ENCODE peak calls at places on chromosomes 13 and 19, in four cellular contexts. J is H1, S is HepG2, E is HCT116. X is an unnamed sample.

GRCh38 chr19:342801-343421 is 1.7 kb downstream of the MIER2 start:
- DNase-seq in J (no peak), S (no peak), E (peak), X (no peak)

GRCh38 chr19:13100031-13100588 is 2.5 kb downstream of the LYL1 start:
- DNase-seq in J (no peak), S (no peak), E (no peak), X (peak)

GRCh38 chr13:87821512-87821911 is 150.3 kb downstream of the SLITRK5 start:
- DNase-seq in J (no peak), S (no peak), E (no peak), X (no peak)

GRCh38 chr13:32538234-32538620 is 368 bp downstream of the N4BP2L2 start:
- DNase-seq in J (no peak), S (peak), E (no peak), X (no peak)

GRCh38 chr19:8640402-8641004 is 10.1 kb downstream of the NFILZ start:
- DNase-seq in J (no peak), S (peak), E (no peak), X (no peak)

GRCh38 chr13:110334841-110335490 is 27.9 kb downstream of the COL4A2 start:
- DNase-seq in J (no peak), S (no peak), E (no peak), X (no peak)

GRCh38 chr19:16801599-16801998 is 27.6 kb upstream of the SIN3B start:
- DNase-seq in J (no peak), S (no peak), E (no peak), X (no peak)

GRCh38 chr13:48505597-48506091 is 27.2 kb downstream of the RCBTB2 start:
- DNase-seq in J (no peak), S (no peak), E (no peak), X (no peak)

GRCh38 chr19:19409235-19410030 is 4.0 kb downstream of the GATAD2A start:
- DNase-seq in J (no peak), S (no peak), E (no peak), X (no peak)

GRCh38 chr13:48579167-48579918 is 46.5 kb upstream of the RCBTB2 start:
- DNase-seq in J (no peak), S (no peak), E (no peak), X (no peak)

GRCh38 chr13:113322043-113322461 is 25.0 kb downstream of the LAMP1 start:
- DNase-seq in J (no peak), S (no peak), E (no peak), X (no peak)

GRCh38 chr19:55389386-55390317 is 3.9 kb downstream of the RPL28 start:
- DNase-seq in J (no peak), S (no peak), E (no peak), X (no peak)

GRCh38 chr13:36006347-36006746 is 124.8 kb downstream of the DCLK1 start:
- DNase-seq in J (no peak), S (no peak), E (no peak), X (no peak)

GRCh38 chr19:41420101-41420880 is 6.9 kb downstream of the B3GNT8 start:
- DNase-seq in J (no peak), S (no peak), E (no peak), X (no peak)

GRCh38 chr19:50377051-50377441 is 789 bp downstream of the NR1H2 start:
- DNase-seq in J (no peak), S (peak), E (peak), X (peak)

GRCh38 chr13:26914624-26915023 is 154.0 kb upstream of the GPR12 start:
- DNase-seq in J (no peak), S (no peak), E (peak), X (no peak)

GRCh38 chr13:114049626-114050101 is 75.8 kb upstream of the C13orf46 start:
- DNase-seq in J (no peak), S (no peak), E (no peak), X (no peak)

GRCh38 chr19:8355631-8356402 is 8.1 kb upstream of the ANGPTL4 start:
- DNase-seq in J (no peak), S (peak), E (peak), X (peak)

GRCh38 chr13:108959254-108959653 is 329.8 kb downstream of the MYO16 start:
- DNase-seq in J (no peak), S (no peak), E (no peak), X (no peak)

GRCh38 chr19:28535352-28535775 is 677.6 kb downstream of the UQCRFS1 start:
- DNase-seq in J (no peak), S (no peak), E (no peak), X (peak)

GRCh38 chr19:38918526-38918925 is 6.5 kb upstream of the CCER2 start:
- DNase-seq in J (no peak), S (no peak), E (no peak), X (no peak)

GRCh38 chr19:13181747-13182388 is 31.7 kb downstream of the IER2 start:
- DNase-seq in J (no peak), S (no peak), E (no peak), X (peak)

GRCh38 chr19:7230826-7231225 is 63.4 kb downstream of the INSR start:
- DNase-seq in J (no peak), S (no peak), E (no peak), X (no peak)

GRCh38 chr19:10552596-10553053 is 8.9 kb downstream of the ATG4D start:
- DNase-seq in J (peak), S (no peak), E (no peak), X (peak)

GRCh38 chr13:110841846-110842245 is 73.0 kb downstream of the ANKRD10 start:
- DNase-seq in J (no peak), S (no peak), E (no peak), X (no peak)

GRCh38 chr19:14381689-14382474 is 638 bp downstream of the ADGRE5 start:
- DNase-seq in J (no peak), S (no peak), E (no peak), X (peak)

GRCh38 chr19:45599286-45599685 is 2.7 kb downstream of the GPR4 start:
- DNase-seq in J (no peak), S (no peak), E (no peak), X (no peak)

GRCh38 chr13:27449081-27449603 is 1.2 kb downstream of the MTIF3 start:
- DNase-seq in J (no peak), S (no peak), E (no peak), X (no peak)

GRCh38 chr19:1189419-1189818 is 15.4 kb upstream of the SBNO2 start:
- DNase-seq in J (no peak), S (no peak), E (peak), X (peak)

GRCh38 chr13:31611214-31611613 is 128.1 kb upstream of the RXFP2 start:
- DNase-seq in J (no peak), S (no peak), E (no peak), X (no peak)

GRCh38 chr19:13881692-13882418 is 4.9 kb downstream of the NANOS3 start:
- DNase-seq in J (no peak), S (no peak), E (no peak), X (no peak)

GRCh38 chr19:17950310-17951150 is 16.4 kb upstream of the KCNN1 start:
- DNase-seq in J (no peak), S (no peak), E (no peak), X (peak)

GRCh38 chr19:9011875-9012274 is 1.7 kb upstream of the MUC16 start:
- DNase-seq in J (no peak), S (no peak), E (no peak), X (no peak)

GRCh38 chr13:31755803-31756212 is 16.5 kb downstream of the RXFP2 start:
- DNase-seq in J (no peak), S (no peak), E (no peak), X (no peak)

GRCh38 chr13:46288570-46289259 is 77.0 kb downstream of the LRRC63 start:
- DNase-seq in J (no peak), S (peak), E (peak), X (peak)

GRCh38 chr19:33404916-33405315 is 31.4 kb downstream of the CEBPG start:
- DNase-seq in J (no peak), S (no peak), E (no peak), X (no peak)

GRCh38 chr19:2922987-2923386 is 21.8 kb downstream of the ZNF77 start:
- DNase-seq in J (no peak), S (peak), E (no peak), X (no peak)
- TF ChIP-seq FOSL1 in J (no peak), S (no peak), E (no peak), X (no peak)

GRCh38 chr19:56687036-56687435 is 15.5 kb upstream of the ZNF835 start:
- DNase-seq in J (no peak), S (no peak), E (no peak), X (no peak)
- TF ChIP-seq FOSL1 in J (no peak), S (no peak), E (no peak), X (no peak)

DNA sequence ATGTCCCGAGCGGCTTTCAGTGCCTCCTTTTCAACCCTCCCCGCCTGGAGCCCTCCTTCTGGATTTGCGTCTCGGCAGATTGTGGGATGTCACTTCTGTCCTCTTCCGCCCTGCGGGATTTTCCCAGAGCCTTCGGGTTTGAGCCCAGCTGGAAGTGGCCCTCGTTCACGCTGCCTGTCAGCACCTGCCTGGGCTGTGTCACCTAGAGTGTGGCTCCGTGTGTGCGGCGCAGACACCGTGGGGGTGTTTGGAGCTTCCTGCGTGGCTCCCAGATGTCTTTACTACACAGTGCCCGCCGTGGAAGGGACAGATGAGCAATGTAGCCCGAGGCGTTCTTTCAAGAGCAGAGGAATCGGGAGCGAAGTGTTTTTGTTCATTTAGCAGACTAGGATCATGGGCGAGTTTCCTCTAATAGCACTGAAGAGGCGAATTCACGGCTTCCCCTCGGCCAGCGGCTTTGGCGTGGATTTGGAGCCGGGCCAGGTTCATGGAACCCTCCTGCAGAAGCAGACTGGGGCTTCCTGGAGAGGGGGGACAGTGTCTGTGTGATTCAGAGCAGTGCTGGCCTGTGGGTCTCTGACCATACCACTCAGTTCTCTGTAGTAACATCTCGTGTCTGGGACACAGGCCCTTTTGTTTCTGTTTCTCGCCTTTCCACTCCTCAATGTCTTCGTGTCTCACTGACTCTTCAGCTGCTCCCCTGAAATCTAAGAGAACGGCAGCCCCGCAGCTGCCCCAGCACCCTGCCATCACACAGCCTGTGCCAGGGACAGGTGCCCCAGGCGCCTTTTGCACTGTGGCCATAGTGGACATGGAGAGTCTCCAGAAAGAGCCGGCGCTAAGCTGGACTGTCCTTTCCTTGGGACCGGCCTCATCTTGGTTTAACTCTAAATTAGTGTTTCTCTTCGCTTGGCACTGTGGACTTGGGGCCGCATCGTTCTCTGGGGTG is 68.1 kb downstream of the KDM4B start:
- DNase-seq in J (no peak), S (no peak), E (no peak), X (no peak)
- TF ChIP-seq FOSL1 in J (no peak), S (no peak), E (no peak), X (no peak)

GRCh38 chr13:112248909-112249592 is 127.1 kb upstream of the SPACA7 start:
- DNase-seq in J (no peak), S (no peak), E (no peak), X (no peak)
- TF ChIP-seq FOSL1 in J (no peak), S (no peak), E (no peak), X (no peak)

GRCh38 chr19:4399871-4400768 is at the start of gene SH3GL1:
- DNase-seq in J (peak), S (peak), E (peak), X (peak)

GRCh38 chr19:4405977-4406376 is 3.5 kb downstream of the CHAF1A start:
- DNase-seq in J (no peak), S (no peak), E (no peak), X (no peak)

GRCh38 chr19:4402171-4403004 is at the start of gene CHAF1A:
- DNase-seq in J (peak), S (peak), E (peak), X (peak)

GRCh38 chr19:4403005-4403761 is 743 bp downstream of the CHAF1A start:
- DNase-seq in J (no peak), S (no peak), E (no peak), X (no peak)

DNA sequence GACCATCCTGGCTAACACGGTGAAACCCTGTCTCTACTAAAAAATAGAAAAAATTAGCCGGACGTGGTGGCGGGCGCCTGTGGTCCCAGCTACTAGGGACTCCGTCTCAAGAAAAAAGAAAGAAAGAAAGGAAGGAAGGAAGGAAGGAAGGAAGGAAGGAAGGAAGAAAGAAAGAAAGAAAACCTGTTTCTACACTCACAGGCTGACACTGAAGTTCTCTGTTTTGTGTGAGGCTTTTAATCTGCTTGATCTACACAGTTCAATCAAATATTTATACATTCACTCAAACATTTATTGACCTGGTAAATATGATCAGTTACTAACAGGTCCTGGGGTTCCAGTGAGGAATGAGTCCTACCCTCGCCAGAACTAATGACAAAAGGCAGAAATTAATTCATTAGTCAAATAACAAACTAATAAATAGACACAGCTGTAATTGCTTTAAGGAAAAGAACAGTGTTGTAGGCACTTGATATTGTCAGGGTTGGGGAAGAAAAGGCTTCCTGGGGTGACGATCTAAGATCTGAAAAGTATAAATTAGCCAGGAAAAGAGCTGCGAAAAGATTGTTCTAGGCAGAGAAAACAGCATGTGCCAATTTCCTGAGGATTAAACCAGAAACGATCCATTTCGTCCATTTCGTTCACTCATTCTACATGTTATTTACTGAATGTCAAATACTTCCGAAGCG is 814 bp upstream of the CHAF1A start:
- DNase-seq in J (no peak), S (no peak), E (no peak), X (no peak)
- TF ChIP-seq FOSL1 in J (no peak), S (no peak), E (no peak), X (no peak)

DNA sequence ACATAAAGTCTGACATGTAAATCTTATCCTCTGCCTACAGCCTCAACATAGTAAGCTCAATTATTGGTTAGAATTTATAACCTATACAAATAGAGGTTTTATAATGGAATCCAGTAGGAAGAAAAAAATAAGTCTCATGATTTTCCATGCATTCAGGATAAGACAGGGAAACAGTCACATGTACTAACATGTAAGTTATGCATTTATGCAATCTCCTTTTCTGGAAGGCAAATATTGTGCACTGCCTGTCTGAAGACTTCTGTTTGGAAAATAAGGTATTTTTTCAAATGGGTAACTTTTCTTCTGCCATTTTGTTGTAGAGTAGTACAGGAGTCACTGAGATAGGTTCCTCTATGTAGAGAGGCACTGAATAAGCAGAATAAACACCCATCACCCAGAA is 92.7 kb downstream of the NALCN start:
- DNase-seq in J (no peak), S (no peak), E (no peak), X (no peak)
- TF ChIP-seq FOSL1 in J (no peak), S (no peak), E (no peak), X (no peak)

GRCh38 chr13:21689097-21689496 is 18.2 kb downstream of the FGF9 start:
- DNase-seq in J (no peak), S (no peak), E (no peak), X (no peak)

GRCh38 chr13:21684576-21684975 is 13.7 kb downstream of the FGF9 start:
- DNase-seq in J (no peak), S (no peak), E (no peak), X (no peak)

GRCh38 chr13:21685485-21686064 is 14.7 kb downstream of the FGF9 start:
- DNase-seq in J (no peak), S (no peak), E (no peak), X (no peak)

GRCh38 chr13:21688056-21688455 is 17.2 kb downstream of the FGF9 start:
- DNase-seq in J (no peak), S (no peak), E (no peak), X (no peak)

GRCh38 chr13:21686761-21687391 is 16.0 kb downstream of the FGF9 start:
- DNase-seq in J (no peak), S (no peak), E (no peak), X (no peak)
- TF ChIP-seq FOSL1 in J (no peak), S (no peak), E (no peak), X (no peak)

X was measured in K562.